ENCODE peak calls at places on chromosomes 2 and 18, in eight cellular contexts. H is PC-9, Q is H9, S is HCT116, U is neural progenitor cell, N is K562, V is astrocyte, K is mesendoderm. I is an unnamed sample.
A peak's percentile ranks its signal among the peaks of the same experiment; 100 is the strongest.

GRCh38 chr2:85737481-85737880 is 16.3 kb upstream of the ATOH8 start:
- DNase-seq in H (no peak), Q (no peak), S (no peak), U (no peak), N (no peak), V (peak; percentile 85), K (peak; percentile 78), I (no peak)

GRCh38 chr2:119659601-119660342 is 19.2 kb upstream of the TMEM177 start:
- DNase-seq in H (no peak), Q (peak; percentile 50), S (peak; percentile 22), U (peak; percentile 62), N (no peak), V (no peak), K (peak; percentile 58), I (peak; percentile 43)

GRCh38 chr2:95056461-95057459 is 31.3 kb downstream of the MAL start:
- DNase-seq in H (peak; percentile 93), Q (no peak), S (no peak), U (no peak), N (no peak), V (no peak), K (no peak), I (no peak)

GRCh38 chr2:113041871-113042270 is 10.8 kb downstream of the IL36B start:
- DNase-seq in H (no peak), Q (no peak), S (peak; percentile 29), U (no peak), N (no peak), V (no peak), K (peak; percentile 19), I (no peak)

GRCh38 chr2:174802459-174802858 is 38.2 kb upstream of the CHRNA1 start:
- DNase-seq in H (no peak), Q (no peak), S (no peak), U (no peak), N (no peak), V (peak; percentile 84), K (no peak), I (no peak)

GRCh38 chr18:8611916-8612576 is 2.8 kb downstream of the RAB12 start:
- DNase-seq in H (peak; percentile 93), Q (no peak), S (no peak), U (no peak), N (no peak), V (no peak), K (no peak), I (no peak)

GRCh38 chr18:68104036-68104435 is 587.5 kb upstream of the DSEL start:
- DNase-seq in H (no peak), Q (no peak), S (no peak), U (no peak), N (no peak), V (peak; percentile 23), K (no peak), I (no peak)

GRCh38 chr2:238908960-238909951 is 61.4 kb downstream of the TWIST2 start:
- DNase-seq in H (no peak), Q (no peak), S (no peak), U (peak; percentile 49), N (no peak), V (peak; percentile 52), K (peak; percentile 27), I (no peak)

GRCh38 chr2:204127238-204127637 is 190.7 kb downstream of the ICOS start:
- DNase-seq in H (no peak), Q (no peak), S (no peak), U (no peak), N (no peak), V (peak; percentile 6), K (no peak), I (no peak)

GRCh38 chr18:63762518-63762917 is 12.7 kb upstream of the SERPINB7 start:
- DNase-seq in H (no peak), Q (no peak), S (no peak), U (no peak), N (no peak), V (peak; percentile 45), K (no peak), I (no peak)

DNA sequence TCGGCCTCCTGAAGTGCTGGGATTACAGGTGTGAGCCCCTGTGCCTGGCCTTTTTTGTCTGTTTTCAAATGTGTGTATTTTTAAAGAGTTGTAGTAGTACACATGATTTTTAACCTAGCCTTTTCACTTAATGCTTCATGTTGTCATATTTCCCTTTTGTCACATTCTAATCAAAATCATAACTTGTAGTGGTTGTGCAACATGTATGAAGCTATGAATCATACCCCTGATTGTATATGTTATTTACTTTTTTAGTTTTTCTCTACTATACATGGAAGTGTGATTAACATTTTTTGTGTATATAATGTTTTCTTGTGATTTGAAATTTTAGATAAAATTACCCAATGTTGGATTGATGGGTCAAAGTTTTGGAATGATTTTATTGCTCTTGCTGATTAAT is 8.5 kb downstream of the GEN1 start:
- DNase-seq in H (no peak), Q (no peak), S (no peak), U (no peak), N (no peak), V (no peak), K (no peak), I (no peak)
- H3K79me2 ChIP-seq in H (peaks cover 27% of the 10 kb centered on the region), Q (no peaks in the 10 kb centered on the region), S (peaks cover 36% of the 10 kb centered on the region), U (peaks cover 38% of the 10 kb centered on the region), N (peaks cover 33% of the 10 kb centered on the region), V (peaks cover 28% of the 10 kb centered on the region), K (peaks cover 5% of the 10 kb centered on the region), I (peaks cover 51% of the 10 kb centered on the region)

GRCh38 chr2:162050513-162050961 is 23.5 kb downstream of the DPP4 start:
- DNase-seq in H (no peak), Q (no peak), S (no peak), U (no peak), N (no peak), V (no peak), K (no peak), I (no peak)
- H3K79me2 ChIP-seq in H (no peaks in the 10 kb centered on the region), Q (no peaks in the 10 kb centered on the region), S (no peaks in the 10 kb centered on the region), U (no peaks in the 10 kb centered on the region), N (no peaks in the 10 kb centered on the region), V (no peaks in the 10 kb centered on the region), K (no peaks in the 10 kb centered on the region), I (peaks cover 95% of the 10 kb centered on the region)

GRCh38 chr18:9741461-9741820 is 33.3 kb downstream of the RAB31 start:
- DNase-seq in H (no peak), Q (no peak), S (no peak), U (no peak), N (no peak), V (no peak), K (no peak), I (no peak)

GRCh38 chr18:9741821-9742541 is 33.9 kb downstream of the RAB31 start:
- DNase-seq in H (peak; percentile 34), Q (peak; percentile 81), S (no peak), U (peak; percentile 34), N (no peak), V (no peak), K (peak; percentile 91), I (no peak)

GRCh38 chr18:9739516-9739915 is 31.4 kb downstream of the RAB31 start:
- DNase-seq in H (peak; percentile 20), Q (no peak), S (no peak), U (no peak), N (no peak), V (no peak), K (peak; percentile 51), I (no peak)

GRCh38 chr18:9738266-9738969 is 30.3 kb downstream of the RAB31 start:
- DNase-seq in H (peak; percentile 22), Q (no peak), S (no peak), U (no peak), N (no peak), V (no peak), K (no peak), I (no peak)

DNA sequence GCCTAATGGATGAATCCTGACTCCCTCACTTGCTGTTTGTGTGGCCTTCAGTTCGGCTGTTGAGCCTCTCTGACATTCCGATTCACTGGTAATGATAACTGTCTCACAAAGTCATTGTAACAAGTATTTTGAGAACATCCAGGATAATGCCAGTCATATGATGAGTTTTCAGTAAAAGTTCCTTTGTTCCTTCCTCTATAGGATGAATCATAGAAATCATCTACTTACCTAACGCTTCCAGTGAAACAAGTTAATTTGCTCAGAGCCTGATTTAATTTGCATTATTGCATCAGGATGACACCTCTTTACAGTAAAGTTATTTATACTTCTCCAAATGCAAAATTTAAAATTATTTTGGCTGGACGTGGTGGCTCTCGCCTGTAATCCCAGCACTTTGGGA is 32.0 kb downstream of the RAB31 start:
- DNase-seq in H (peak; percentile 54), Q (no peak), S (no peak), U (no peak), N (no peak), V (no peak), K (no peak), I (no peak)
- H3K79me2 ChIP-seq in H (peaks cover 80% of the 10 kb centered on the region), Q (no peaks in the 10 kb centered on the region), S (no peaks in the 10 kb centered on the region), U (no peaks in the 10 kb centered on the region), N (peaks cover 36% of the 10 kb centered on the region), V (peaks cover 46% of the 10 kb centered on the region), K (peaks cover 4% of the 10 kb centered on the region), I (no peaks in the 10 kb centered on the region)

DNA sequence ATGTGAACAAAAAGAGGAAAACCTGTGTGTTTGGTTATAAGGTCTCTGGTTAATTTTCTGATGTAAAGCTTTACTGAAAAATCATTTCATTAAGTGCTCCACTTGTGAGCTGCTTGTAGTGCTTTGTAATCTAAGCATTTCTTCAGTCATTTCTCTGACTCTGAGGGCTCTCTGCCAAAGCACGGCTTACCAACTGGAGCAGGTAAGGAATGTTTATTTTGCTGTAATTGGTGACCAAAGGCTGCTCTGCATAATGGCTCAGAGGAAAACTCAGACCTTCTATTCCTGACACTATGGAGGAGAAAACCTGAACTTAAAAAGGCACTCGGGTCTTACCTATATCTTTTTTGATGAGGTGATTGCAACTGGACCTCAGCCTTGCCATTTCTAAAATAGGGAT is 848.8 kb downstream of the MBD2 start:
- DNase-seq in H (no peak), Q (no peak), S (no peak), U (no peak), N (no peak), V (no peak), K (peak; percentile 2), I (no peak)
- H3K79me2 ChIP-seq in H (no peaks in the 10 kb centered on the region), Q (no peaks in the 10 kb centered on the region), S (no peaks in the 10 kb centered on the region), U (no peaks in the 10 kb centered on the region), N (no peaks in the 10 kb centered on the region), V (no peaks in the 10 kb centered on the region), K (no peaks in the 10 kb centered on the region), I (no peaks in the 10 kb centered on the region)

GRCh38 chr2:105369777-105370690 is 28.8 kb downstream of the FHL2 start:
- DNase-seq in H (peak; percentile 46), Q (peak; percentile 90), S (peak; percentile 54), U (peak; percentile 94), N (peak; percentile 76), V (peak; percentile 69), K (peak; percentile 91), I (peak; percentile 89)
- H3K79me2 ChIP-seq in H (peaks cover 38% of the 10 kb centered on the region), Q (no peaks in the 10 kb centered on the region), S (peaks cover 47% of the 10 kb centered on the region), U (no peaks in the 10 kb centered on the region), N (no peaks in the 10 kb centered on the region), V (peaks cover 77% of the 10 kb centered on the region), K (no peaks in the 10 kb centered on the region), I (no peaks in the 10 kb centered on the region)

DNA sequence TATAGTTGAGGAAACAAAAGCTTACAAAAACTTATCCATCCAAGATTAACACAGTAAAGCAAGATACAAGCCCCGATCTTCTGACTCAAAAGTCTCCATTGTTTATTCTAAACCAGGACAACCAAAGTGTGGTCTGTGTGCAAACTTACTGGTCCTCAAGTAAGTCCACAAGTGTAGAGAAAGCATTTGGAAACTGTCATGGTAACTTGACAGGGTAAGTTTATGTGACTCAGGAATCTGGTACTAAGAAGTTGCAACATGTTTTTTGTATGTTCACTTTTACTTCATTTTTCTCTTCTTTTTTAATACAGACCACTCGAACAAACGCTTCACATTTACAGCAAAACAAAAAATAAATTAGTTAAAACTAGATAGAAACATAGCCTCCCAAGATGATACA is 9.4 kb downstream of the MBD2 start:
- DNase-seq in H (no peak), Q (no peak), S (no peak), U (no peak), N (no peak), V (peak; percentile 36), K (no peak), I (no peak)
- H3K79me2 ChIP-seq in H (peaks cover 95% of the 10 kb centered on the region), Q (peaks cover 30% of the 10 kb centered on the region), S (peaks cover 96% of the 10 kb centered on the region), U (peaks cover 98% of the 10 kb centered on the region), N (peaks cover 76% of the 10 kb centered on the region), V (peaks cover 95% of the 10 kb centered on the region), K (peaks cover 50% of the 10 kb centered on the region), I (peaks cover 94% of the 10 kb centered on the region)